ENCODE peak calls at places on chromosomes 2 and 18, in five cellular contexts. One of them, this sample, is unnamed. For H3K36me3, the result is how much of the 10 kb centered on the place peaks cover.

GRCh38 chr2:233300401-233300800 is 7.2 kb upstream of the SAG start:
- DNase-seq in Peyer's patch: no peak
- DNase-seq in CD4-positive, alpha-beta memory T cell: no peak
- DNase-seq in CD8-positive, alpha-beta T cell: no peak
- DNase-seq in left ventricle myocardium inferior: no peak
- DNase-seq in this sample: no peak

GRCh38 chr2:3241971-3242746 is 135.5 kb downstream of the EIPR1 start:
- DNase-seq in CD4-positive, alpha-beta memory T cell: no peak
- DNase-seq in left ventricle myocardium inferior: no peak
- DNase-seq in CD8-positive, alpha-beta T cell: no peak
- DNase-seq in Peyer's patch: no peak
- DNase-seq in this sample: no peak

GRCh38 chr18:2850816-2851215 is 4.0 kb downstream of the EMILIN2 start:
- DNase-seq in CD8-positive, alpha-beta T cell: no peak
- DNase-seq in Peyer's patch: no peak
- DNase-seq in CD4-positive, alpha-beta memory T cell: no peak
- DNase-seq in left ventricle myocardium inferior: no peak
- DNase-seq in this sample: no peak

GRCh38 chr2:189363559-189363958 is 77.7 kb upstream of the WDR75 start:
- DNase-seq in Peyer's patch: no peak
- DNase-seq in left ventricle myocardium inferior: no peak
- DNase-seq in CD8-positive, alpha-beta T cell: no peak
- DNase-seq in CD4-positive, alpha-beta memory T cell: no peak
- DNase-seq in this sample: no peak

GRCh38 chr2:74327205-74327604 is 16.0 kb downstream of the SLC4A5 start:
- DNase-seq in CD8-positive, alpha-beta T cell: no peak
- DNase-seq in CD4-positive, alpha-beta memory T cell: no peak
- DNase-seq in left ventricle myocardium inferior: no peak
- DNase-seq in Peyer's patch: no peak
- DNase-seq in this sample: no peak

GRCh38 chr2:54038835-54039234 is 68.0 kb upstream of the PSME4 start:
- DNase-seq in Peyer's patch: no peak
- DNase-seq in CD4-positive, alpha-beta memory T cell: no peak
- DNase-seq in CD8-positive, alpha-beta T cell: no peak
- DNase-seq in left ventricle myocardium inferior: no peak
- DNase-seq in this sample: no peak

GRCh38 chr2:200592414-200593075 is 6.7 kb downstream of the AOX1 start:
- DNase-seq in left ventricle myocardium inferior: no peak
- DNase-seq in CD4-positive, alpha-beta memory T cell: no peak
- DNase-seq in Peyer's patch: no peak
- DNase-seq in CD8-positive, alpha-beta T cell: no peak
- DNase-seq in this sample: no peak

GRCh38 chr2:234254783-234255521 is 204.4 kb downstream of the SPP2 start:
- DNase-seq in CD4-positive, alpha-beta memory T cell: no peak
- DNase-seq in left ventricle myocardium inferior: no peak
- DNase-seq in Peyer's patch: no peak
- DNase-seq in CD8-positive, alpha-beta T cell: no peak
- DNase-seq in this sample: no peak

GRCh38 chr2:161373939-161374338 is 42.2 kb upstream of the TBR1 start:
- DNase-seq in left ventricle myocardium inferior: no peak
- DNase-seq in CD4-positive, alpha-beta memory T cell: no peak
- DNase-seq in Peyer's patch: no peak
- DNase-seq in CD8-positive, alpha-beta T cell: no peak
- DNase-seq in this sample: no peak

GRCh38 chr2:96100893-96101304 is 15.5 kb downstream of the ADRA2B start:
- DNase-seq in left ventricle myocardium inferior: no peak
- DNase-seq in Peyer's patch: no peak
- DNase-seq in CD4-positive, alpha-beta memory T cell: peak
- DNase-seq in CD8-positive, alpha-beta T cell: no peak
- DNase-seq in this sample: no peak

GRCh38 chr2:202165945-202166344 is 72.5 kb downstream of the SUMO1 start:
- DNase-seq in Peyer's patch: no peak
- DNase-seq in left ventricle myocardium inferior: no peak
- DNase-seq in CD4-positive, alpha-beta memory T cell: no peak
- DNase-seq in CD8-positive, alpha-beta T cell: no peak
- DNase-seq in this sample: no peak

GRCh38 chr18:13414102-13414501 is 195.5 kb downstream of the LDLRAD4 start:
- DNase-seq in Peyer's patch: no peak
- DNase-seq in CD8-positive, alpha-beta T cell: no peak
- DNase-seq in CD4-positive, alpha-beta memory T cell: no peak
- DNase-seq in left ventricle myocardium inferior: no peak
- DNase-seq in this sample: no peak

GRCh38 chr2:97699765-97700444 is 13.5 kb upstream of the ZAP70 start:
- DNase-seq in CD4-positive, alpha-beta memory T cell: peak
- DNase-seq in Peyer's patch: peak
- DNase-seq in left ventricle myocardium inferior: peak
- DNase-seq in CD8-positive, alpha-beta T cell: peak
- DNase-seq in this sample: no peak

GRCh38 chr2:117714761-117715160 is 99.7 kb upstream of the DDX18 start:
- DNase-seq in CD4-positive, alpha-beta memory T cell: no peak
- DNase-seq in Peyer's patch: no peak
- DNase-seq in CD8-positive, alpha-beta T cell: no peak
- DNase-seq in left ventricle myocardium inferior: no peak
- DNase-seq in this sample: no peak

GRCh38 chr18:9348766-9349165 is 14.2 kb downstream of the TWSG1 start:
- DNase-seq in Peyer's patch: no peak
- DNase-seq in CD8-positive, alpha-beta T cell: no peak
- DNase-seq in left ventricle myocardium inferior: no peak
- DNase-seq in CD4-positive, alpha-beta memory T cell: no peak
- DNase-seq in this sample: no peak

GRCh38 chr2:24124003-24124585 is 825 bp downstream of the FAM228B start:
- DNase-seq in left ventricle myocardium inferior: no peak
- DNase-seq in CD4-positive, alpha-beta memory T cell: no peak
- DNase-seq in Peyer's patch: no peak
- DNase-seq in CD8-positive, alpha-beta T cell: no peak
- DNase-seq in this sample: no peak

GRCh38 chr2:157281316-157281715 is 23.8 kb downstream of the GALNT5 start:
- DNase-seq in Peyer's patch: no peak
- DNase-seq in left ventricle myocardium inferior: no peak
- DNase-seq in CD8-positive, alpha-beta T cell: no peak
- DNase-seq in CD4-positive, alpha-beta memory T cell: no peak
- DNase-seq in this sample: no peak
- H3K36me3 ChIP-seq in Peyer's patch: under half
- H3K36me3 ChIP-seq in left ventricle myocardium inferior: under half
- H3K36me3 ChIP-seq in CD8-positive, alpha-beta T cell: under half
- H3K36me3 ChIP-seq in CD4-positive, alpha-beta memory T cell: under half
- H3K36me3 ChIP-seq in this sample: under half

GRCh38 chr2:10796703-10797102 is 15.9 kb downstream of the PDIA6 start:
- DNase-seq in CD4-positive, alpha-beta memory T cell: no peak
- DNase-seq in left ventricle myocardium inferior: no peak
- DNase-seq in Peyer's patch: no peak
- DNase-seq in CD8-positive, alpha-beta T cell: no peak
- DNase-seq in this sample: no peak
- H3K36me3 ChIP-seq in CD4-positive, alpha-beta memory T cell: under half
- H3K36me3 ChIP-seq in left ventricle myocardium inferior: half or more
- H3K36me3 ChIP-seq in Peyer's patch: under half
- H3K36me3 ChIP-seq in CD8-positive, alpha-beta T cell: under half
- H3K36me3 ChIP-seq in this sample: under half

GRCh38 chr2:99445065-99445464 is 44.8 kb downstream of the REV1 start:
- DNase-seq in CD8-positive, alpha-beta T cell: no peak
- DNase-seq in left ventricle myocardium inferior: no peak
- DNase-seq in Peyer's patch: no peak
- DNase-seq in CD4-positive, alpha-beta memory T cell: no peak
- DNase-seq in this sample: no peak

GRCh38 chr2:99436874-99437273 is 52.9 kb downstream of the REV1 start:
- DNase-seq in CD8-positive, alpha-beta T cell: no peak
- DNase-seq in CD4-positive, alpha-beta memory T cell: no peak
- DNase-seq in left ventricle myocardium inferior: no peak
- DNase-seq in Peyer's patch: no peak
- DNase-seq in this sample: no peak

GRCh38 chr2:99444222-99444621 is 45.6 kb downstream of the REV1 start:
- DNase-seq in left ventricle myocardium inferior: no peak
- DNase-seq in Peyer's patch: no peak
- DNase-seq in CD4-positive, alpha-beta memory T cell: no peak
- DNase-seq in CD8-positive, alpha-beta T cell: no peak
- DNase-seq in this sample: no peak

GRCh38 chr2:99442837-99443236 is 47.0 kb downstream of the REV1 start:
- DNase-seq in Peyer's patch: no peak
- DNase-seq in CD4-positive, alpha-beta memory T cell: no peak
- DNase-seq in CD8-positive, alpha-beta T cell: no peak
- DNase-seq in left ventricle myocardium inferior: no peak
- DNase-seq in this sample: no peak

GRCh38 chr2:99439989-99440388 is 49.8 kb downstream of the REV1 start:
- DNase-seq in CD4-positive, alpha-beta memory T cell: no peak
- DNase-seq in left ventricle myocardium inferior: no peak
- DNase-seq in Peyer's patch: no peak
- DNase-seq in CD8-positive, alpha-beta T cell: no peak
- DNase-seq in this sample: no peak
- H3K36me3 ChIP-seq in CD4-positive, alpha-beta memory T cell: under half
- H3K36me3 ChIP-seq in left ventricle myocardium inferior: under half
- H3K36me3 ChIP-seq in Peyer's patch: under half
- H3K36me3 ChIP-seq in CD8-positive, alpha-beta T cell: under half
- H3K36me3 ChIP-seq in this sample: under half

GRCh38 chr2:151278487-151278886 is 11.0 kb downstream of the NMI start:
- DNase-seq in CD8-positive, alpha-beta T cell: no peak
- DNase-seq in left ventricle myocardium inferior: no peak
- DNase-seq in CD4-positive, alpha-beta memory T cell: no peak
- DNase-seq in Peyer's patch: no peak
- DNase-seq in this sample: no peak
- H3K36me3 ChIP-seq in CD8-positive, alpha-beta T cell: under half
- H3K36me3 ChIP-seq in left ventricle myocardium inferior: half or more
- H3K36me3 ChIP-seq in CD4-positive, alpha-beta memory T cell: under half
- H3K36me3 ChIP-seq in Peyer's patch: under half
- H3K36me3 ChIP-seq in this sample: under half